ENCODE peak calls at places on chromosomes 5 and 9, in ten cellular contexts. A is lung; U is heart right ventricle; F is upper lobe of right lung; K is IMR-90; N is sciatic nerve; X is CD4-positive, alpha-beta T cell; I is stimulated activated naive CD8-positive, alpha-beta T cell treated with anti-CD3 and anti-CD28 coated beads, Interleukin-15, Interleukin-2, amounts not matched to agents 100 U/mL and 50 U/mL, for 24 hours; E is Right ventricle myocardium superior; V is lower lobe of right lung. S is an unnamed sample.

GRCh38 chr5:1946776-1947175 is 64.1 kb upstream of the IRX4 start:
- ATAC-seq in A (no peak), U (peak), F (no peak), K (no peak), N (no peak), X (no peak), I (no peak), E (peak), V (no peak), S (peak)

GRCh38 chr5:150080696-150081435 is 5.5 kb downstream of the CSF1R start:
- ATAC-seq in A (no peak), U (no peak), F (no peak), K (no peak), N (no peak), X (no peak), I (no peak), E (no peak), V (no peak), S (no peak)

GRCh38 chr9:86534572-86535258 is 180.5 kb upstream of the TUT7 start:
- ATAC-seq in A (no peak), U (peak), F (no peak), K (peak), N (peak), X (no peak), I (no peak), E (peak), V (no peak), S (no peak)

GRCh38 chr5:75012748-75013147 is 39.6 kb downstream of the GCNT4 start:
- ATAC-seq in A (no peak), U (no peak), F (no peak), K (no peak), N (no peak), X (no peak), I (no peak), E (no peak), V (no peak), S (no peak)

GRCh38 chr5:95738069-95738468 is 6.9 kb downstream of the RHOBTB3 start:
- ATAC-seq in A (no peak), U (no peak), F (peak), K (no peak), N (no peak), X (no peak), I (no peak), E (no peak), V (peak), S (peak)

GRCh38 chr5:14213813-14214585 is 70.9 kb downstream of the TRIO start:
- ATAC-seq in A (no peak), U (no peak), F (peak), K (no peak), N (no peak), X (no peak), I (no peak), E (no peak), V (no peak), S (peak)

GRCh38 chr9:21334603-21334968 is 618 bp downstream of the KLHL9 start:
- ATAC-seq in A (no peak), U (peak), F (no peak), K (no peak), N (peak), X (peak), I (no peak), E (peak), V (peak), S (peak)

GRCh38 chr5:97888439-97888838 is 705.4 kb upstream of the RIOK2 start:
- ATAC-seq in A (no peak), U (no peak), F (no peak), K (no peak), N (no peak), X (no peak), I (peak), E (no peak), V (no peak), S (peak)

GRCh38 chr9:130874783-130875182 is 21.8 kb downstream of the QRFP start:
- ATAC-seq in A (no peak), U (no peak), F (no peak), K (no peak), N (no peak), X (no peak), I (no peak), E (no peak), V (no peak), S (no peak)

GRCh38 chr9:38301376-38302106 is 91.0 kb upstream of the ALDH1B1 start:
- ATAC-seq in A (no peak), U (no peak), F (no peak), K (no peak), N (no peak), X (no peak), I (no peak), E (no peak), V (no peak), S (no peak)

GRCh38 chr5:94793113-94793815 is 174.8 kb downstream of the SLF1 start:
- ATAC-seq in A (peak), U (no peak), F (peak), K (peak), N (no peak), X (peak), I (peak), E (no peak), V (peak), S (peak)

GRCh38 chr5:81530919-81531318 is 137.0 kb upstream of the ACOT12 start:
- ATAC-seq in A (no peak), U (no peak), F (no peak), K (peak), N (no peak), X (no peak), I (peak), E (no peak), V (no peak), S (no peak)

S was measured in stimulated activated memory B cell treated with anti-CD40 and anti-IgM and Interleukin-4, amounts not matched to agents 10 μg/mL and 1 μg/mL and 100 μg/mL, for 72 hours.